ENCODE peak calls at places on chromosomes 12 and 14, in eight cellular contexts. H is endothelial cell; E is fibroblast of lung; Y is brain microvascular endothelial cell; X is fibroblast of the aortic adventitia; D is upper lobe of left lung; P is AG04449; G is CD8-positive, alpha-beta T cell. M is an unnamed sample.

GRCh38 chr14:101474563-101475467 is 86.5 kb upstream of the DIO3 start:
- DNase-seq in H (no peak), E (no peak), Y (no peak), X (no peak), D (no peak), P (no peak), G (no peak), M (no peak)

GRCh38 chr12:31732926-31733548 is 4.2 kb upstream of the AMN1 start:
- DNase-seq in H (no peak), E (peak), Y (peak), X (peak), D (no peak), P (no peak), G (no peak), M (peak)

GRCh38 chr12:51622564-51622963 is 31.5 kb downstream of the SCN8A start:
- DNase-seq in H (no peak), E (peak), Y (peak), X (peak), D (no peak), P (no peak), G (no peak), M (peak)

GRCh38 chr12:106681210-106681609 is 93.3 kb upstream of the RIC8B start:
- DNase-seq in H (no peak), E (no peak), Y (no peak), X (no peak), D (no peak), P (no peak), G (no peak), M (no peak)

GRCh38 chr12:47773062-47773857 is at the start of gene SLC48A1:
- DNase-seq in H (peak), E (peak), Y (no peak), X (peak), D (peak), P (no peak), G (peak), M (peak)

GRCh38 chr14:56120091-56120632 is 2.0 kb downstream of the PELI2 start:
- DNase-seq in H (peak), E (no peak), Y (no peak), X (peak), D (peak), P (no peak), G (no peak), M (no peak)

GRCh38 chr14:73754911-73755360 is 40.8 kb upstream of the PNMA1 start:
- DNase-seq in H (no peak), E (peak), Y (no peak), X (peak), D (no peak), P (no peak), G (no peak), M (peak)

GRCh38 chr12:24845615-24846014 is 103.3 kb downstream of the BCAT1 start:
- DNase-seq in H (no peak), E (no peak), Y (no peak), X (peak), D (no peak), P (no peak), G (no peak), M (no peak)

GRCh38 chr14:91277546-91278382 is 33.3 kb upstream of the GPR68 start:
- DNase-seq in H (no peak), E (no peak), Y (no peak), X (no peak), D (no peak), P (no peak), G (no peak), M (no peak)

GRCh38 chr12:4030938-4031702 is 157.9 kb upstream of the PARP11 start:
- DNase-seq in H (peak), E (peak), Y (peak), X (peak), D (peak), P (peak), G (peak), M (peak)

GRCh38 chr12:124713436-124714082 is 146.1 kb upstream of the NCOR2 start:
- DNase-seq in H (no peak), E (peak), Y (peak), X (peak), D (peak), P (no peak), G (no peak), M (peak)

GRCh38 chr12:124923906-124924734 is 9.7 kb upstream of the UBC start:
- DNase-seq in H (no peak), E (peak), Y (peak), X (peak), D (peak), P (no peak), G (no peak), M (peak)

GRCh38 chr12:67111182-67111581 is 158.0 kb upstream of the CAND1 start:
- DNase-seq in H (no peak), E (no peak), Y (no peak), X (no peak), D (no peak), P (no peak), G (no peak), M (no peak)

GRCh38 chr12:6334940-6335450 is 6.9 kb downstream of the TNFRSF1A start:
- DNase-seq in H (no peak), E (no peak), Y (no peak), X (peak), D (no peak), P (no peak), G (no peak), M (no peak)

GRCh38 chr12:118900954-118901353 is 80.4 kb upstream of the SRRM4 start:
- DNase-seq in H (no peak), E (no peak), Y (no peak), X (no peak), D (no peak), P (no peak), G (no peak), M (no peak)

GRCh38 chr12:57614178-57614947 is 3.1 kb downstream of the ARHGEF25 start:
- DNase-seq in H (no peak), E (no peak), Y (no peak), X (peak), D (no peak), P (no peak), G (no peak), M (no peak)

GRCh38 chr14:92726135-92726932 is 22.1 kb downstream of the LGMN start:
- DNase-seq in H (no peak), E (peak), Y (peak), X (peak), D (peak), P (no peak), G (no peak), M (peak)

GRCh38 chr12:132523576-132524331 is 33.8 kb downstream of the FBRSL1 start:
- DNase-seq in H (peak), E (no peak), Y (peak), X (peak), D (peak), P (no peak), G (peak), M (no peak)

GRCh38 chr14:105325303-105325702 is 10.8 kb downstream of the PACS2 start:
- DNase-seq in H (no peak), E (no peak), Y (no peak), X (no peak), D (no peak), P (no peak), G (no peak), M (no peak)

GRCh38 chr14:52175982-52176502 is 91.5 kb upstream of the PTGDR start:
- DNase-seq in H (no peak), E (no peak), Y (no peak), X (no peak), D (peak), P (no peak), G (peak), M (no peak)

GRCh38 chr12:55636116-55636655 is 506 bp upstream of the OR10P1 start:
- DNase-seq in H (no peak), E (no peak), Y (no peak), X (no peak), D (no peak), P (no peak), G (no peak), M (no peak)

GRCh38 chr12:130162267-130162666 is at the start of gene FZD10:
- DNase-seq in H (no peak), E (peak), Y (no peak), X (no peak), D (peak), P (no peak), G (no peak), M (no peak)

GRCh38 chr14:28763914-28764848 is 2.4 kb upstream of the FOXG1 start:
- DNase-seq in H (no peak), E (peak), Y (no peak), X (no peak), D (no peak), P (no peak), G (no peak), M (no peak)

GRCh38 chr12:113161415-113162016 is 12.0 kb downstream of the CFAP73 start:
- DNase-seq in H (peak), E (peak), Y (no peak), X (no peak), D (no peak), P (no peak), G (no peak), M (peak)

GRCh38 chr14:75119056-75119455 is 7.8 kb downstream of the NEK9 start:
- DNase-seq in H (no peak), E (peak), Y (peak), X (no peak), D (no peak), P (no peak), G (no peak), M (no peak)

GRCh38 chr12:101909646-101910045 is 32.3 kb downstream of the DRAM1 start:
- DNase-seq in H (no peak), E (no peak), Y (no peak), X (no peak), D (no peak), P (no peak), G (no peak), M (no peak)

GRCh38 chr12:89708793-89709156 is at the start of gene ATP2B1:
- DNase-seq in H (peak), E (peak), Y (peak), X (peak), D (peak), P (no peak), G (peak), M (peak)

GRCh38 chr12:89707992-89708792 is 446 bp downstream of the ATP2B1 start:
- DNase-seq in H (peak), E (peak), Y (peak), X (no peak), D (peak), P (no peak), G (peak), M (no peak)

GRCh38 chr12:89710873-89711179 is 2.2 kb upstream of the ATP2B1 start:
- DNase-seq in H (no peak), E (no peak), Y (no peak), X (no peak), D (no peak), P (no peak), G (no peak), M (no peak)

GRCh38 chr12:89709994-89710872 is 1.6 kb upstream of the ATP2B1 start:
- DNase-seq in H (peak), E (no peak), Y (peak), X (no peak), D (peak), P (no peak), G (no peak), M (no peak)

DNA sequence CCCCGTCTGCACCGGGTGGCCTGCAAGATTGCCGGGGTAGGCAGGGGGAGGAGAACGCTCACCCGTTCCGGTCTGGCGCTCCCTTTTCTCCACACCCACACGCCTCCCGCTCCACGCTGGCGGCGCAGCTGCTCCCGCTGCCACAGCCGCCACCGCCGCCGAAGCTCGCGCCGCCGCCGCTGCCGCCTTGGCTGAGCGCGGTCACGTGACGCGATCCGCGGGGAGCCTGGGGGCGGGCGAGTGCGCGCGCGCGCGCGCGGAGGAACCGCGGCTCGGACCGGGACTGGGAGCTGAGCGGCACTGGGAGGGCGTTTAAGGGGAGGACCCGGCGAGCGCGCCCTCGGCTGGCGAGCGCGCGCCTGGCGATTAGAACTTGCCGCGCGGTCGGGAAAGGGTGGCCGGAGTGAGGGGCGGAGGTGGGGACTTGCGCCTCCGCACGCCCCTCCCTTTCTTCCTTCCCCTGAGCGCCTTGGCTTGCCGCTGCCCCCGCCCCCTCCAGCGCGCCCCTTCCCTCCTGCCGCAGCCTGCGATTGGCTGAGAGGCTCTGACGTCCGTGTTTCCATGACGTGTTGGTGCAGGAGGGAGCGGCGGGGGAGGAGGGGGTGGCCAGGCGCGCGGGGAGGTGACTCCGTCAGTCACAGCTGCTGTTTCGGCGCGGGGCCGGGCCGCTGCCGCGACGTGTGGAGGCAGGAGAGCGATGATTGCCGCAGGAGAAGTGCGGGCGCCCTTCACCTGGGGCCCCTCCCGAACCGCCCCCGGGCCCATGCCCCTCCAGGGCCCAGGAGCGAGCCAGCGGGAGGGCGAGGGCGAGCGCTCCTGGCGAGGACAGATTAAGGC is 737 bp upstream of the ATP2B1 start:
- DNase-seq in H (peak), E (peak), Y (peak), X (peak), D (peak), P (peak), G (peak), M (peak)
- TF ChIP-seq CTCF in H (no peak), E (no peak), Y (no peak), X (no peak), D (peak), P (peak), G (no peak), M (no peak)

GRCh38 chr14:76175942-76176341 is 24.2 kb downstream of the GPATCH2L start:
- DNase-seq in H (no peak), E (no peak), Y (no peak), X (no peak), D (no peak), P (no peak), G (no peak), M (no peak)

GRCh38 chr14:76186318-76187027 is 34.8 kb downstream of the GPATCH2L start:
- DNase-seq in H (no peak), E (no peak), Y (no peak), X (no peak), D (no peak), P (no peak), G (no peak), M (no peak)

GRCh38 chr14:76181546-76181945 is 29.8 kb downstream of the GPATCH2L start:
- DNase-seq in H (no peak), E (no peak), Y (no peak), X (peak), D (no peak), P (no peak), G (no peak), M (no peak)
- TF ChIP-seq CTCF in H (peak), E (no peak), Y (peak), X (peak), D (no peak), P (no peak), G (peak), M (peak)

DNA sequence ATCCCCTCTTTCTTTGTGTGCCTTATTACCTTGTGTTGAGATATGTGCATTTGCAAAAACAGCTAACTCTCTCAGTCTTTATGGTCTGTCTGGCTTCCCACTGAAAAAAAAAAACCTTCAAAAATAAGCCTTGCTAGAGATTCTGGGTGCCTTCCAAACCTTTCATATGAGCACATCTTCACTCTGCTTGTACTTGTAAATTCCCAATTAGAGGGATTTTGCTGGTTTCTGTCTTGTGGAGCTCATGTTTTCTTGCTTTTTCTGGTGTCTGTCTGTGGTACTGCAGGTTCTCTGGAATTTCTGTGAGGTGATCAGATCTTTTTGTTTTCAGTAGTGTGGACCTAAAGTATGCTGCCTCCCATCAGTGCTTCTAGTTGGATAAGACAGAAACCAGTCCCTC is 100.1 kb downstream of the PIK3C2G start:
- DNase-seq in H (no peak), E (no peak), Y (no peak), X (no peak), D (no peak), P (no peak), G (no peak), M (no peak)
- TF ChIP-seq CTCF in H (no peak), E (no peak), Y (peak), X (no peak), D (no peak), P (no peak), G (no peak), M (no peak)

GRCh38 chr14:97298775-97299174 is 501.6 kb downstream of the VRK1 start:
- DNase-seq in H (no peak), E (no peak), Y (no peak), X (no peak), D (no peak), P (no peak), G (no peak), M (no peak)

GRCh38 chr14:97295108-97295710 is 498.0 kb downstream of the VRK1 start:
- DNase-seq in H (no peak), E (no peak), Y (no peak), X (no peak), D (no peak), P (no peak), G (no peak), M (no peak)

GRCh38 chr14:97298331-97298730 is 501.1 kb downstream of the VRK1 start:
- DNase-seq in H (peak), E (no peak), Y (no peak), X (no peak), D (no peak), P (no peak), G (no peak), M (no peak)

GRCh38 chr14:97301931-97302559 is 504.9 kb downstream of the VRK1 start:
- DNase-seq in H (no peak), E (no peak), Y (no peak), X (no peak), D (no peak), P (no peak), G (no peak), M (no peak)

DNA sequence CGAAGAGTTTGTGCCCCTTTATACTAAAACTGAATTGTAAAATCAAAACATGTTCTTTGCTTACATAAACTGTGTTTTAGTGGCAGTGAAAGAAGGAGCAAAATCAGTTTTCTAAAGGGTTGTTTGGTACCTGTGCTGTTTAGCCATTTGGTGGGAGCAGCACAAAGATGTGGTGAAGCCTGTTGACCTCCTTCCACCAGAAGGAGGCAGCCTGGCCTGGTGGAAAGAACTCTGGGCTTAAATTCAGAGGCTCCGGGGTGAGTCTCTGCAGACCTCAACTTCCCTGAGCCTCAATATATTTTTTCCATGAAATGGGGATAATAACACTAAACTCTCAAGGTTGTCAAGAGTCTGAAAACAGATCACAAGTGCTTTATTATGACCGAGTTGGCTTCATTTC is 502.5 kb downstream of the VRK1 start:
- DNase-seq in H (no peak), E (no peak), Y (no peak), X (no peak), D (no peak), P (no peak), G (no peak), M (no peak)
- TF ChIP-seq CTCF in H (no peak), E (no peak), Y (no peak), X (no peak), D (no peak), P (no peak), G (no peak), M (no peak)

M was measured in astrocyte.